ENCODE peak calls at places on chromosomes 3 and 15, in nine cellular contexts. L, X, D, J, K, B, P, M and Z are unnamed samples.

GRCh38 chr3:189756651-189757078 is 125.5 kb downstream of the TP63 start:
- DNase-seq in L (no peak), X (no peak), D (peak; percentile 3), J (no peak), K (no peak), B (no peak), P (peak; percentile 17), M (peak; percentile 52), Z (no peak)

GRCh38 chr3:149765762-149766334 is 13.6 kb upstream of the COMMD2 start:
- DNase-seq in L (no peak), X (peak; percentile 47), D (peak; percentile 62), J (no peak), K (no peak), B (peak; percentile 77), P (no peak), M (peak; percentile 40), Z (peak; percentile 54)

GRCh38 chr3:52471371-52472238 is 16.2 kb downstream of the NISCH start:
- DNase-seq in L (peak; percentile 83), X (peak; percentile 59), D (peak; percentile 69), J (peak; percentile 52), K (peak; percentile 67), B (peak; percentile 43), P (no peak), M (peak; percentile 61), Z (peak; percentile 36)

GRCh38 chr3:13538520-13539284 is 10.2 kb upstream of the FBLN2 start:
- DNase-seq in L (peak; percentile 62), X (no peak), D (no peak), J (no peak), K (no peak), B (no peak), P (no peak), M (no peak), Z (no peak)

GRCh38 chr15:57865294-57865693 is 158.8 kb downstream of the POLR2M start:
- DNase-seq in L (no peak), X (no peak), D (peak; percentile 28), J (no peak), K (no peak), B (no peak), P (no peak), M (peak; percentile 22), Z (no peak)

GRCh38 chr3:187694801-187695200 is 7.6 kb downstream of the RTP2 start:
- DNase-seq in L (no peak), X (peak; percentile 31), D (no peak), J (no peak), K (no peak), B (peak; percentile 74), P (no peak), M (no peak), Z (peak; percentile 17)

GRCh38 chr3:186939536-186939935 is 9.2 kb downstream of the ST6GAL1 start:
- DNase-seq in L (no peak), X (no peak), D (no peak), J (no peak), K (no peak), B (no peak), P (no peak), M (no peak), Z (no peak)

GRCh38 chr15:56996746-56997470 is 78.5 kb downstream of the TCF12 start:
- DNase-seq in L (no peak), X (no peak), D (peak; percentile 42), J (no peak), K (no peak), B (peak; percentile 32), P (no peak), M (no peak), Z (peak; percentile 19)

GRCh38 chr15:98801234-98801561 is 152.9 kb downstream of the IGF1R start:
- DNase-seq in L (no peak), X (no peak), D (no peak), J (no peak), K (no peak), B (no peak), P (no peak), M (no peak), Z (no peak)

GRCh38 chr15:57993409-57993808 is 72.1 kb downstream of the ALDH1A2 start:
- DNase-seq in L (no peak), X (no peak), D (no peak), J (no peak), K (no peak), B (no peak), P (no peak), M (no peak), Z (no peak)

GRCh38 chr3:149662240-149662887 is 4.5 kb upstream of the WWTR1 start:
- DNase-seq in L (no peak), X (peak; percentile 78), D (no peak), J (no peak), K (no peak), B (no peak), P (no peak), M (peak; percentile 42), Z (no peak)

GRCh38 chr15:65833501-65834220 is 35.6 kb upstream of the RAB11A start:
- DNase-seq in L (no peak), X (no peak), D (no peak), J (peak; percentile 51), K (no peak), B (no peak), P (no peak), M (no peak), Z (no peak)

GRCh38 chr3:194025119-194025518 is 110.8 kb upstream of the HES1 start:
- DNase-seq in L (no peak), X (no peak), D (no peak), J (no peak), K (no peak), B (no peak), P (no peak), M (no peak), Z (no peak)

GRCh38 chr3:187497037-187497436 is 128.9 kb downstream of the RTP4 start:
- DNase-seq in L (no peak), X (no peak), D (no peak), J (no peak), K (no peak), B (no peak), P (no peak), M (no peak), Z (no peak)

GRCh38 chr15:80405970-80406369 is 1.8 kb downstream of the ARNT2 start:
- DNase-seq in L (no peak), X (no peak), D (no peak), J (no peak), K (no peak), B (no peak), P (no peak), M (no peak), Z (no peak)

GRCh38 chr15:80403712-80404056 is 498 bp upstream of the ARNT2 start:
- DNase-seq in L (no peak), X (no peak), D (no peak), J (no peak), K (no peak), B (no peak), P (no peak), M (no peak), Z (peak; percentile 4)

GRCh38 chr15:80405554-80405850 is 1.3 kb downstream of the ARNT2 start:
- DNase-seq in L (no peak), X (no peak), D (no peak), J (no peak), K (no peak), B (no peak), P (no peak), M (no peak), Z (no peak)

GRCh38 chr15:80404719-80405553 is 754 bp downstream of the ARNT2 start:
- DNase-seq in L (peak; percentile 85), X (peak; percentile 3), D (no peak), J (peak; percentile 18), K (no peak), B (no peak), P (no peak), M (no peak), Z (peak; percentile 4)

GRCh38 chr15:80404057-80404718 is at the start of gene ARNT2:
- DNase-seq in L (peak; percentile 69), X (no peak), D (no peak), J (no peak), K (no peak), B (no peak), P (no peak), M (no peak), Z (peak; percentile 36)
- H3K4me3 ChIP-seq in L (peak within 1 kb of the TSS; percentile 72), X (peak within 1 kb of the TSS; percentile 9), D (peak within 1 kb of the TSS; percentile 14), J (peak within 1 kb of the TSS; percentile 34), K (peak within 1 kb of the TSS; percentile 53), B (peak within 1 kb of the TSS; percentile 63), P (peak within 1 kb of the TSS; percentile 53), M (no peak within 1 kb of the TSS), Z (peak within 1 kb of the TSS; percentile 55)

DNA sequence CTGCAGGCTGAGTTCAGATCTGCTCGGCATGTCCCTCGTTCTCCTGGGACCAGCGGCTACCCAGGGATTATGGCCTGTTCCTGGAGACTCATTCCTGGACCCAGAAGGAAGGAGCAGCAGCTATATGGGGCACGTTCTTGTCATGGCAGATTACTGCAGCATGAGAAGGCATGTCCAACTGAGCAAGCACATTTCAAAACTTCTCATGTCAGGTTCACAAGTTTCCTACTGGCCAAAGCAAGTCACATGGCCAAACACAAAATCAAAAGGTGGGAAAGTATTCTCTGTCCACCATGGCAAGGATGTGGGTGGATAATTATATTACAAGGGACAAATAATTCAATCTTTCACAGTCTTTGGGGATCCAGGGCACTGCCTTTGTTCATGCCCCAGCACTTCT is 71.9 kb upstream of the C15orf39 start:
- DNase-seq in L (no peak), X (no peak), D (no peak), J (no peak), K (no peak), B (no peak), P (no peak), M (peak; percentile 45), Z (no peak)
- TF ChIP-seq CTCF in L (no peak), X (no peak), D (no peak), J (no peak), K (no peak), B (no peak), P (no peak), M (no peak), Z (no peak)

DNA sequence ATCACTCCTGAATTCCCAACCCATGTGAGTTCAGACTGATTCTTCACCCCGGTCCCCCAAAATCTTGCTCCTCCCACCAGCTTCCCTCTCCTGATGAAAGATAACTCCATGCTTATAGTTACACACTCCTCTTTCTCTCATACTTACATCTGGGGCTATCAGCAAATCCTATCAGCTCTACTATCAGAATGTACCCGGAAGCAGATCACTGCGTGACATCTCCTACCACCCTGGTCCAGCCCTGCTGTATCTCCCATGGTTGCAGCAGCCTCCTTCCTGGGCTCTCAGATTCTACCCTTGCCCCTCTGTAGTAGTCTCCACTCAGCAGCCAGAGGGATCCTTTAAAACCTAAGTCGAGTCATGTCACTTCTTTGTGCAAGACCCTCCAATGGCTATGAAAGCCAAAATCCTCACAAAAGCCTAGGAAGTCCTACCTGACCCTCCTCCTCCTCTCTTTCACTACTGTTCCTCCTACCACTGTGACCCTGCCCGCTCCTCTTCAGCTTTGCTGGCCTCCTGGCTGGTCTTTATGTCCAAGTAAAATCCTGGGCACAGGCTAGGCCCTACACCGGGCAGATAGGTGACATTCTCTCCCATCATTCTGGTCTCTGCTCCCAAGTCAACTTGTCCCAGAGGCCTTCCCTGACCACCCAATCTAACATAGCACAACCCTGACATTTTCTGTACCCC is 16.2 kb downstream of the XIRP1 start:
- DNase-seq in L (no peak), X (no peak), D (no peak), J (no peak), K (no peak), B (no peak), P (no peak), M (no peak), Z (no peak)
- H3K4me3 ChIP-seq in L (no peak overlapping the region), X (no peak overlapping the region), D (no peak overlapping the region), J (no peak overlapping the region), K (no peak overlapping the region), B (no peak overlapping the region), P (no peak overlapping the region), M (no peak overlapping the region), Z (no peak overlapping the region)

GRCh38 chr3:11832964-11833621 is 13.6 kb downstream of the TAMM41 start:
- DNase-seq in L (no peak), X (no peak), D (no peak), J (no peak), K (peak; percentile 72), B (no peak), P (no peak), M (no peak), Z (no peak)

GRCh38 chr3:11835028-11835639 is 11.6 kb downstream of the TAMM41 start:
- DNase-seq in L (no peak), X (peak; percentile 50), D (peak; percentile 58), J (no peak), K (no peak), B (peak; percentile 56), P (no peak), M (peak; percentile 34), Z (peak; percentile 47)
- TF ChIP-seq CTCF in L (peak; percentile 24), X (peak; percentile 46), D (peak; percentile 28), J (no peak), K (no peak), B (peak; percentile 44), P (peak; percentile 49), M (no peak), Z (peak; percentile 43)